ENCODE peak calls at places on chromosome 15, in ten cellular contexts. U is NCI-H1694; I is brain microvascular endothelial cell; R is stimulated activated naive CD8-positive, alpha-beta T cell treated with anti-CD3 and anti-CD28 coated beads, Interleukin-15, Interleukin-2, amounts not matched to agents 100 U/mL and 50 U/mL, for 24 hours; S is fibroblast of pulmonary artery; C is ovary; Z is germinal center; F is naive thymus-derived CD8-positive, alpha-beta T cell; Y is neural progenitor cell; A is progenitor cell of endocrine pancreas. V is an unnamed sample.

GRCh38 chr15:25362545-25362944 is 76.3 kb downstream of the UBE3A start:
- DNase-seq in R (no peak), C (no peak), F (no peak), S (no peak), I (no peak), U (no peak), A (no peak), Z (no peak), Y (no peak), V (no peak)

GRCh38 chr15:98745179-98745578 is 96.8 kb downstream of the IGF1R start:
- DNase-seq in Y (no peak), C (no peak), A (no peak), Z (no peak), U (no peak), R (no peak), I (no peak), S (no peak), F (no peak), V (no peak)

GRCh38 chr15:78046796-78047341 is 30.6 kb downstream of the TBC1D2B start:
- DNase-seq in I (no peak), A (no peak), R (no peak), Z (no peak), C (no peak), F (no peak), S (no peak), U (no peak), Y (no peak), V (no peak)

GRCh38 chr15:58392611-58393161 is 39.1 kb upstream of the LIPC start:
- DNase-seq in Y (no peak), I (no peak), Z (no peak), R (no peak), U (no peak), S (no peak), C (no peak), A (no peak), F (no peak), V (peak)

GRCh38 chr15:69793783-69794451 is 303.8 kb downstream of the TLE3 start:
- DNase-seq in U (no peak), Y (no peak), A (no peak), I (no peak), F (no peak), R (no peak), Z (no peak), C (no peak), S (no peak), V (no peak)

GRCh38 chr15:67762610-67763368 is 62.5 kb upstream of the SKOR1 start:
- DNase-seq in A (no peak), R (peak), F (peak), Y (no peak), U (peak), I (no peak), Z (peak), C (no peak), S (no peak), V (no peak)

GRCh38 chr15:79028411-79028964 is 62.1 kb downstream of the RASGRF1 start:
- DNase-seq in C (peak), Z (peak), I (peak), F (no peak), S (peak), R (peak), A (peak), U (peak), Y (peak), V (peak)

GRCh38 chr15:40543082-40543481 is 21.8 kb downstream of the CCDC32 start:
- DNase-seq in S (no peak), Z (no peak), A (no peak), U (no peak), Y (no peak), R (no peak), C (no peak), I (no peak), F (no peak), V (no peak)

GRCh38 chr15:58332676-58333400 is 99.0 kb upstream of the LIPC start:
- DNase-seq in Z (no peak), I (peak), A (no peak), U (no peak), S (peak), Y (no peak), F (no peak), R (no peak), C (no peak), V (no peak)

GRCh38 chr15:101614001-101614585 is 38.1 kb downstream of the TM2D3 start:
- DNase-seq in Y (no peak), Z (no peak), A (no peak), U (no peak), R (no peak), C (no peak), S (no peak), I (no peak), F (no peak), V (no peak)

GRCh38 chr15:66004618-66005262 is 135.4 kb downstream of the RAB11A start:
- DNase-seq in Y (peak), Z (peak), R (peak), I (peak), U (no peak), A (peak), F (peak), S (peak), C (peak), V (peak)

GRCh38 chr15:62431806-62432205 is 266.7 kb upstream of the C2CD4B start:
- DNase-seq in A (no peak), C (no peak), R (no peak), F (no peak), S (no peak), Y (no peak), Z (no peak), I (no peak), U (no peak), V (no peak)

GRCh38 chr15:84907731-84908130 is 23.3 kb downstream of the SLC28A1 start:
- DNase-seq in U (no peak), R (no peak), Z (no peak), C (peak), S (no peak), Y (no peak), F (no peak), A (no peak), I (no peak), V (no peak)

GRCh38 chr15:72998226-72998625 is 54.0 kb upstream of the NEO1 start:
- DNase-seq in S (no peak), U (no peak), Z (no peak), Y (no peak), I (no peak), F (no peak), A (no peak), R (no peak), C (no peak), V (peak)